ENCODE peak calls at places on chromosomes 13 and 19, in seven cellular contexts. One of them, this sample, is unnamed.

GRCh38 chr13:80340643-80341097 is 256 bp downstream of the SPRY2 start:
- DNase-seq in MM.1S: no peak
- DNase-seq in CD4-positive, CD25-positive, alpha-beta regulatory T cell: no peak
- DNase-seq in left ventricle myocardium inferior: no peak
- DNase-seq in heart right ventricle: peak; percentile 53
- DNase-seq in thoracic aorta: no peak
- DNase-seq in adrenal gland: peak; percentile 67
- DNase-seq in this sample: no peak

GRCh38 chr19:3986260-3987041 is 1.2 kb upstream of the EEF2 start:
- DNase-seq in MM.1S: peak; percentile 93
- DNase-seq in CD4-positive, CD25-positive, alpha-beta regulatory T cell: peak; percentile 86
- DNase-seq in left ventricle myocardium inferior: no peak
- DNase-seq in heart right ventricle: peak; percentile 72
- DNase-seq in thoracic aorta: no peak
- DNase-seq in adrenal gland: peak; percentile 75
- DNase-seq in this sample: no peak

GRCh38 chr13:29266261-29266660 is 329.2 kb downstream of the SLC7A1 start:
- DNase-seq in MM.1S: no peak
- DNase-seq in CD4-positive, CD25-positive, alpha-beta regulatory T cell: no peak
- DNase-seq in left ventricle myocardium inferior: no peak
- DNase-seq in heart right ventricle: no peak
- DNase-seq in thoracic aorta: no peak
- DNase-seq in adrenal gland: no peak
- DNase-seq in this sample: no peak

GRCh38 chr19:6442087-6442688 is 8.6 kb upstream of the SLC25A41 start:
- DNase-seq in MM.1S: no peak
- DNase-seq in CD4-positive, CD25-positive, alpha-beta regulatory T cell: no peak
- DNase-seq in left ventricle myocardium inferior: no peak
- DNase-seq in heart right ventricle: no peak
- DNase-seq in thoracic aorta: no peak
- DNase-seq in adrenal gland: no peak
- DNase-seq in this sample: no peak

GRCh38 chr19:10769533-10770491 is 51.9 kb downstream of the DNM2 start:
- DNase-seq in MM.1S: no peak
- DNase-seq in CD4-positive, CD25-positive, alpha-beta regulatory T cell: peak; percentile 40
- DNase-seq in left ventricle myocardium inferior: peak; percentile 80
- DNase-seq in heart right ventricle: peak; percentile 85
- DNase-seq in thoracic aorta: no peak
- DNase-seq in adrenal gland: peak; percentile 91
- DNase-seq in this sample: peak; percentile 86

GRCh38 chr19:4066176-4066606 is 508 bp downstream of the ZBTB7A start:
- DNase-seq in MM.1S: no peak
- DNase-seq in CD4-positive, CD25-positive, alpha-beta regulatory T cell: no peak
- DNase-seq in left ventricle myocardium inferior: peak; percentile 63
- DNase-seq in heart right ventricle: no peak
- DNase-seq in thoracic aorta: no peak
- DNase-seq in adrenal gland: no peak
- DNase-seq in this sample: peak; percentile 70

GRCh38 chr19:9107375-9107774 is at the start of gene OR7G2:
- DNase-seq in MM.1S: no peak
- DNase-seq in CD4-positive, CD25-positive, alpha-beta regulatory T cell: no peak
- DNase-seq in left ventricle myocardium inferior: no peak
- DNase-seq in heart right ventricle: no peak
- DNase-seq in thoracic aorta: no peak
- DNase-seq in adrenal gland: no peak
- DNase-seq in this sample: no peak

GRCh38 chr13:92483894-92484293 is 742.7 kb upstream of the GPC6 start:
- DNase-seq in MM.1S: no peak
- DNase-seq in CD4-positive, CD25-positive, alpha-beta regulatory T cell: no peak
- DNase-seq in left ventricle myocardium inferior: no peak
- DNase-seq in heart right ventricle: no peak
- DNase-seq in thoracic aorta: no peak
- DNase-seq in adrenal gland: no peak
- DNase-seq in this sample: no peak

GRCh38 chr13:104635879-104636278 is 1569.7 kb upstream of the SLC10A2 start:
- DNase-seq in MM.1S: no peak
- DNase-seq in CD4-positive, CD25-positive, alpha-beta regulatory T cell: no peak
- DNase-seq in left ventricle myocardium inferior: no peak
- DNase-seq in heart right ventricle: no peak
- DNase-seq in thoracic aorta: no peak
- DNase-seq in adrenal gland: no peak
- DNase-seq in this sample: no peak

DNA sequence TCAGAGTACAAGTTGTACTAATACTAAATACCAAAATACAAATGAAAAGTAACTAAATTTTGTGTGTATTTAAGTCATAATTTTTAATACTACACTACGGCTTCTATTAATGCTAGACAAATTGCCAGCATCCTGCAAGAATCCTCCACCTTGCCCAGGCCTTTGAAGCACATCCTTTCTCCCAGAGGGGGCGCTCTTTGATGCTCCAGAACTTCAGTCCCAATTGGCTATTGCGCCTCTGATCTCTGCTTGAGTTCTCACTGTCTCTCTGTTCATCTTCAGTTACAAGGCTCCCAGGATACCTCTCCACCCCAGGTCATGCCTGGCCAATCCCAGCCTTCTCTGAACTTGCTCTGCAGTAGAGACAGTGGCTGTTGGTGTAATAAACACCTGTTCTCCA is 141.0 kb downstream of the DCLK1 start:
- DNase-seq in MM.1S: no peak
- DNase-seq in CD4-positive, CD25-positive, alpha-beta regulatory T cell: no peak
- DNase-seq in left ventricle myocardium inferior: no peak
- DNase-seq in heart right ventricle: no peak
- DNase-seq in thoracic aorta: no peak
- DNase-seq in adrenal gland: no peak
- DNase-seq in this sample: no peak
- H3K4me1 ChIP-seq in MM.1S: no peaks in the 10 kb centered on the region
- H3K4me1 ChIP-seq in CD4-positive, CD25-positive, alpha-beta regulatory T cell: no peaks in the 10 kb centered on the region
- H3K4me1 ChIP-seq in left ventricle myocardium inferior: peaks cover 30% of the 10 kb centered on the region
- H3K4me1 ChIP-seq in heart right ventricle: peaks cover 13% of the 10 kb centered on the region
- H3K4me1 ChIP-seq in thoracic aorta: peaks cover 3% of the 10 kb centered on the region
- H3K4me1 ChIP-seq in adrenal gland: peaks cover 17% of the 10 kb centered on the region
- H3K4me1 ChIP-seq in this sample: peaks cover 2% of the 10 kb centered on the region

GRCh38 chr19:16814526-16815100 is 14.6 kb upstream of the SIN3B start:
- DNase-seq in MM.1S: no peak
- DNase-seq in CD4-positive, CD25-positive, alpha-beta regulatory T cell: no peak
- DNase-seq in left ventricle myocardium inferior: no peak
- DNase-seq in heart right ventricle: no peak
- DNase-seq in thoracic aorta: no peak
- DNase-seq in adrenal gland: no peak
- DNase-seq in this sample: no peak

GRCh38 chr19:16821081-16821480 is 8.1 kb upstream of the SIN3B start:
- DNase-seq in MM.1S: no peak
- DNase-seq in CD4-positive, CD25-positive, alpha-beta regulatory T cell: no peak
- DNase-seq in left ventricle myocardium inferior: no peak
- DNase-seq in heart right ventricle: no peak
- DNase-seq in thoracic aorta: no peak
- DNase-seq in adrenal gland: no peak
- DNase-seq in this sample: no peak

GRCh38 chr19:16824658-16825311 is 4.4 kb upstream of the SIN3B start:
- DNase-seq in MM.1S: no peak
- DNase-seq in CD4-positive, CD25-positive, alpha-beta regulatory T cell: no peak
- DNase-seq in left ventricle myocardium inferior: no peak
- DNase-seq in heart right ventricle: no peak
- DNase-seq in thoracic aorta: no peak
- DNase-seq in adrenal gland: no peak
- DNase-seq in this sample: no peak

GRCh38 chr19:16822648-16823047 is 6.5 kb upstream of the SIN3B start:
- DNase-seq in MM.1S: no peak
- DNase-seq in CD4-positive, CD25-positive, alpha-beta regulatory T cell: no peak
- DNase-seq in left ventricle myocardium inferior: no peak
- DNase-seq in heart right ventricle: no peak
- DNase-seq in thoracic aorta: no peak
- DNase-seq in adrenal gland: no peak
- DNase-seq in this sample: no peak

DNA sequence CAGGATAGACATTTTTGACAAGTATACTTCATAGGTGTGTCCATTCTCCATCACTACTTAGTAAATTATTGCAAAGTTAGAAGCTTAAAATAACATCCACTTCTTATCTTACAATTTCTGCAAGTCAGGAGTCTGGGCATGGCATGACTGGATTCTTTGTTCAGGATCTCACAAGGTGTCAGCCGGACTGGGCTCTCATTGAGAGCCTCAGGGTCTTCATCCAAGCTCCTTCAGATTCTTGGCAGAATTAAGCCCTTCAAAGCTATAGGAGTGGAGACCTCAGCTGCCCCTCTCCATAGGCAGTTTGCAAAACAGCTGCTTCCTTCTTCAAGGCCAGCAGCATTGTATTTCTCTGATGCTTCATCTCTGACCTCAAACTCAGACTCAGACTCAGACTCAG is 9.1 kb upstream of the SIN3B start:
- DNase-seq in MM.1S: no peak
- DNase-seq in CD4-positive, CD25-positive, alpha-beta regulatory T cell: no peak
- DNase-seq in left ventricle myocardium inferior: no peak
- DNase-seq in heart right ventricle: no peak
- DNase-seq in thoracic aorta: no peak
- DNase-seq in adrenal gland: no peak
- DNase-seq in this sample: no peak
- H3K27ac ChIP-seq in MM.1S: no peak overlapping the region
- H3K27ac ChIP-seq in CD4-positive, CD25-positive, alpha-beta regulatory T cell: no peak overlapping the region
- H3K27ac ChIP-seq in left ventricle myocardium inferior: no peak overlapping the region
- H3K27ac ChIP-seq in heart right ventricle: no peak overlapping the region
- H3K27ac ChIP-seq in thoracic aorta: no peak overlapping the region
- H3K27ac ChIP-seq in adrenal gland: no peak overlapping the region
- H3K27ac ChIP-seq in this sample: no peak overlapping the region

GRCh38 chr19:18666784-18667183 is 16.7 kb upstream of the CRTC1 start:
- DNase-seq in MM.1S: no peak
- DNase-seq in CD4-positive, CD25-positive, alpha-beta regulatory T cell: no peak
- DNase-seq in left ventricle myocardium inferior: no peak
- DNase-seq in heart right ventricle: no peak
- DNase-seq in thoracic aorta: no peak
- DNase-seq in adrenal gland: no peak
- DNase-seq in this sample: no peak

GRCh38 chr19:18668252-18668631 is 15.2 kb upstream of the CRTC1 start:
- DNase-seq in MM.1S: no peak
- DNase-seq in CD4-positive, CD25-positive, alpha-beta regulatory T cell: no peak
- DNase-seq in left ventricle myocardium inferior: no peak
- DNase-seq in heart right ventricle: no peak
- DNase-seq in thoracic aorta: no peak
- DNase-seq in adrenal gland: no peak
- DNase-seq in this sample: peak; percentile 55

GRCh38 chr19:18667531-18668251 is 15.8 kb upstream of the CRTC1 start:
- DNase-seq in MM.1S: no peak
- DNase-seq in CD4-positive, CD25-positive, alpha-beta regulatory T cell: no peak
- DNase-seq in left ventricle myocardium inferior: no peak
- DNase-seq in heart right ventricle: no peak
- DNase-seq in thoracic aorta: no peak
- DNase-seq in adrenal gland: no peak
- DNase-seq in this sample: no peak

GRCh38 chr19:18665771-18666202 is 17.7 kb upstream of the CRTC1 start:
- DNase-seq in MM.1S: no peak
- DNase-seq in CD4-positive, CD25-positive, alpha-beta regulatory T cell: no peak
- DNase-seq in left ventricle myocardium inferior: no peak
- DNase-seq in heart right ventricle: no peak
- DNase-seq in thoracic aorta: no peak
- DNase-seq in adrenal gland: no peak
- DNase-seq in this sample: peak; percentile 76

GRCh38 chr19:18666304-18666703 is 17.2 kb upstream of the CRTC1 start:
- DNase-seq in MM.1S: no peak
- DNase-seq in CD4-positive, CD25-positive, alpha-beta regulatory T cell: no peak
- DNase-seq in left ventricle myocardium inferior: no peak
- DNase-seq in heart right ventricle: no peak
- DNase-seq in thoracic aorta: no peak
- DNase-seq in adrenal gland: no peak
- DNase-seq in this sample: no peak
- H3K4me1 ChIP-seq in MM.1S: no peaks in the 10 kb centered on the region
- H3K4me1 ChIP-seq in CD4-positive, CD25-positive, alpha-beta regulatory T cell: peaks cover 5% of the 10 kb centered on the region
- H3K4me1 ChIP-seq in left ventricle myocardium inferior: peaks cover 14% of the 10 kb centered on the region
- H3K4me1 ChIP-seq in heart right ventricle: no peaks in the 10 kb centered on the region
- H3K4me1 ChIP-seq in thoracic aorta: peaks cover 7% of the 10 kb centered on the region
- H3K4me1 ChIP-seq in adrenal gland: peaks cover 5% of the 10 kb centered on the region
- H3K4me1 ChIP-seq in this sample: no peaks in the 10 kb centered on the region

GRCh38 chr19:34300962-34301361 is 46.6 kb downstream of the GARRE1 start:
- DNase-seq in MM.1S: no peak
- DNase-seq in CD4-positive, CD25-positive, alpha-beta regulatory T cell: no peak
- DNase-seq in left ventricle myocardium inferior: no peak
- DNase-seq in heart right ventricle: no peak
- DNase-seq in thoracic aorta: no peak
- DNase-seq in adrenal gland: no peak
- DNase-seq in this sample: no peak

GRCh38 chr19:34300380-34300779 is 46.0 kb downstream of the GARRE1 start:
- DNase-seq in MM.1S: no peak
- DNase-seq in CD4-positive, CD25-positive, alpha-beta regulatory T cell: no peak
- DNase-seq in left ventricle myocardium inferior: no peak
- DNase-seq in heart right ventricle: no peak
- DNase-seq in thoracic aorta: no peak
- DNase-seq in adrenal gland: no peak
- DNase-seq in this sample: no peak

GRCh38 chr19:34295103-34295502 is 40.7 kb downstream of the GARRE1 start:
- DNase-seq in MM.1S: no peak
- DNase-seq in CD4-positive, CD25-positive, alpha-beta regulatory T cell: no peak
- DNase-seq in left ventricle myocardium inferior: no peak
- DNase-seq in heart right ventricle: no peak
- DNase-seq in thoracic aorta: no peak
- DNase-seq in adrenal gland: no peak
- DNase-seq in this sample: no peak

GRCh38 chr19:34299576-34299975 is 45.2 kb downstream of the GARRE1 start:
- DNase-seq in MM.1S: no peak
- DNase-seq in CD4-positive, CD25-positive, alpha-beta regulatory T cell: no peak
- DNase-seq in left ventricle myocardium inferior: no peak
- DNase-seq in heart right ventricle: no peak
- DNase-seq in thoracic aorta: no peak
- DNase-seq in adrenal gland: no peak
- DNase-seq in this sample: no peak

GRCh38 chr19:34298891-34299510 is 44.6 kb downstream of the GARRE1 start:
- DNase-seq in MM.1S: no peak
- DNase-seq in CD4-positive, CD25-positive, alpha-beta regulatory T cell: no peak
- DNase-seq in left ventricle myocardium inferior: no peak
- DNase-seq in heart right ventricle: no peak
- DNase-seq in thoracic aorta: no peak
- DNase-seq in adrenal gland: no peak
- DNase-seq in this sample: no peak
- H3K27ac ChIP-seq in MM.1S: no peak overlapping the region
- H3K27ac ChIP-seq in CD4-positive, CD25-positive, alpha-beta regulatory T cell: no peak overlapping the region
- H3K27ac ChIP-seq in left ventricle myocardium inferior: no peak overlapping the region
- H3K27ac ChIP-seq in heart right ventricle: no peak overlapping the region
- H3K27ac ChIP-seq in thoracic aorta: no peak overlapping the region
- H3K27ac ChIP-seq in adrenal gland: no peak overlapping the region
- H3K27ac ChIP-seq in this sample: no peak overlapping the region

This sample was measured in right cardiac atrium.